ENCODE peak calls at places on chromosomes 12 and 14, in eight cellular contexts. O, N, R, E, P, D, K and V are unnamed samples.

GRCh38 chr12:49225551-49226166 is 36.8 kb upstream of the TUBA1A start:
- DNase-seq in O (no peak), N (peak; percentile 88), R (no peak), E (no peak), P (no peak), D (peak; percentile 31), K (no peak), V (no peak)

GRCh38 chr14:85576161-85576560 is 46.2 kb downstream of the FLRT2 start:
- DNase-seq in O (no peak), N (no peak), R (no peak), E (no peak), P (no peak), D (no peak), K (no peak), V (no peak)

GRCh38 chr14:31219169-31219568 is 11.6 kb upstream of the HECTD1 start:
- DNase-seq in O (no peak), N (no peak), R (no peak), E (no peak), P (no peak), D (no peak), K (no peak), V (no peak)

GRCh38 chr12:13347241-13348043 is 150.9 kb downstream of the EMP1 start:
- DNase-seq in O (no peak), N (no peak), R (no peak), E (no peak), P (peak; percentile 5), D (peak; percentile 11), K (peak; percentile 76), V (no peak)

GRCh38 chr12:34399631-34400422 is 377.5 kb downstream of the ALG10 start:
- DNase-seq in O (no peak), N (peak; percentile 32), R (no peak), E (peak; percentile 4), P (no peak), D (no peak), K (no peak), V (no peak)

GRCh38 chr14:81435578-81436295 is 35.6 kb upstream of the STON2 start:
- DNase-seq in O (peak; percentile 83), N (peak; percentile 56), R (peak; percentile 30), E (peak; percentile 54), P (no peak), D (peak; percentile 57), K (no peak), V (no peak)

GRCh38 chr12:7031306-7031705 is 13.0 kb upstream of the LPCAT3 start:
- DNase-seq in O (no peak), N (no peak), R (no peak), E (no peak), P (no peak), D (no peak), K (no peak), V (no peak)

GRCh38 chr14:57049848-57050247 is 218.9 kb downstream of the EXOC5 start:
- DNase-seq in O (peak; percentile 28), N (no peak), R (no peak), E (no peak), P (no peak), D (no peak), K (no peak), V (no peak)

GRCh38 chr12:88501976-88502938 is 78.0 kb downstream of the KITLG start:
- DNase-seq in O (no peak), N (no peak), R (no peak), E (no peak), P (no peak), D (no peak), K (peak; percentile 19), V (no peak)

GRCh38 chr12:21941522-21942376 is 523 bp upstream of the ABCC9 start:
- DNase-seq in O (peak; percentile 64), N (peak; percentile 65), R (peak; percentile 22), E (peak; percentile 71), P (no peak), D (peak; percentile 1), K (no peak), V (no peak)

GRCh38 chr14:99267871-99268775 is 3.9 kb downstream of the BCL11B start:
- DNase-seq in O (no peak), N (no peak), R (no peak), E (no peak), P (no peak), D (no peak), K (no peak), V (no peak)

GRCh38 chr14:68405959-68406358 is 386.9 kb downstream of the ZFP36L1 start:
- DNase-seq in O (no peak), N (no peak), R (no peak), E (no peak), P (no peak), D (no peak), K (no peak), V (no peak)

DNA sequence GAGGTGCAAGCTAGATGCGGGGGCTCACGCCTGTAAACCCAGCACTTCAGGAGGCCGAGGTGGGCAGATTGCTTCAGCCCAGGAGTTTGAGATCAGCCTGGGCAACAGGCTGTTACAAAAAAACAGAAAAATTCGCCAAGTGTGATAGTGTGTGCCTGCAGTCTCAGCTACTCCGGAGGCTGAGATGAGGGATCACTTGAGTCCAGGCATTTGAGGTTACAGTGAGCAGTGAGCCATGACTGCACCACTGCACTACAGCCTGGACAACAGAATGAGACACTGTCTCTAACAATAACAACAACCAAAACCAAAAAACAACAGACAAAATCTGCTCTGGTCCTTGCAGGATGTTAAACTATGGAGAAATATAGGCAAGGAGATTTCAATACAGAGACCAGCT is 13.9 kb downstream of the BTBD7 start:
- DNase-seq in O (no peak), N (no peak), R (no peak), E (no peak), P (no peak), D (no peak), K (no peak), V (no peak)
- H3K4me3 ChIP-seq in O (no peak overlapping the region), N (no peak overlapping the region), R (no peak overlapping the region), E (no peak overlapping the region), P (no peak overlapping the region), D (no peak overlapping the region), K (no peak overlapping the region), V (no peak overlapping the region)

DNA sequence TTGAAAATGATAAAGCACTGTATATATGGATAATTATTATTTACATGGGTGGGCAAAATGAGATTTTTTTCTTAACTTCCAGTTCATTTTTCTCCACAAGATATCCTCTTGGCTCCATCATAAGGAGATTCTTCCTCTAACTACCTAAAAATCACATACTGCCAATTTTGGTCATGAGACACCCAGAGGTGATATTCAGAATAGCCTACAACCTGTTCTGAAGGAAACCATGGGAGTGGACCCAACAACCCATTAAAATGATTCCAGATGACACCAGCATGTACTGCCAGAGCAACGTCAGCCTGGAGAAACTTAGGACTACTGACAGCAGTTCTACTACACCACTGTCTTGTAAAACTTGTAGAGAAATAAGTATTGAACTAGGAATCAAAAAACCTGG is 136.3 kb upstream of the TMPO start:
- DNase-seq in O (no peak), N (no peak), R (no peak), E (no peak), P (no peak), D (no peak), K (no peak), V (no peak)
- TF ChIP-seq CTCF in O (no peak), N (no peak), R (no peak), E (no peak), P (no peak), D (peak; percentile 10), K (no peak), V (no peak)

GRCh38 chr14:61343471-61343870 is 22.1 kb downstream of the PRKCH start:
- DNase-seq in O (no peak), N (no peak), R (no peak), E (no peak), P (no peak), D (no peak), K (no peak), V (no peak)
- H3K4me3 ChIP-seq in O (no peak overlapping the region), N (no peak overlapping the region), R (no peak overlapping the region), E (no peak overlapping the region), P (no peak overlapping the region), D (no peak overlapping the region), K (no peak overlapping the region), V (no peak overlapping the region)

GRCh38 chr14:94598816-94599655 is 13.2 kb upstream of the SERPINA3 start:
- DNase-seq in O (no peak), N (no peak), R (peak; percentile 41), E (peak; percentile 61), P (peak; percentile 98), D (peak; percentile 39), K (peak; percentile 14), V (no peak)
- TF ChIP-seq CTCF in O (peak; percentile 28), N (no peak), R (no peak), E (no peak), P (peak; percentile 46), D (no peak), K (no peak), V (no peak)

GRCh38 chr14:34536951-34537676 is 2.4 kb downstream of the EAPP start:
- DNase-seq in O (no peak), N (no peak), R (no peak), E (no peak), P (peak; percentile 64), D (no peak), K (no peak), V (no peak)
- H3K4me3 ChIP-seq in O (no peak overlapping the region), N (no peak overlapping the region), R (no peak overlapping the region), E (peak overlapping the region; percentile 97), P (no peak overlapping the region), D (no peak overlapping the region), K (peak overlapping the region; percentile 0), V (no peak overlapping the region)

DNA sequence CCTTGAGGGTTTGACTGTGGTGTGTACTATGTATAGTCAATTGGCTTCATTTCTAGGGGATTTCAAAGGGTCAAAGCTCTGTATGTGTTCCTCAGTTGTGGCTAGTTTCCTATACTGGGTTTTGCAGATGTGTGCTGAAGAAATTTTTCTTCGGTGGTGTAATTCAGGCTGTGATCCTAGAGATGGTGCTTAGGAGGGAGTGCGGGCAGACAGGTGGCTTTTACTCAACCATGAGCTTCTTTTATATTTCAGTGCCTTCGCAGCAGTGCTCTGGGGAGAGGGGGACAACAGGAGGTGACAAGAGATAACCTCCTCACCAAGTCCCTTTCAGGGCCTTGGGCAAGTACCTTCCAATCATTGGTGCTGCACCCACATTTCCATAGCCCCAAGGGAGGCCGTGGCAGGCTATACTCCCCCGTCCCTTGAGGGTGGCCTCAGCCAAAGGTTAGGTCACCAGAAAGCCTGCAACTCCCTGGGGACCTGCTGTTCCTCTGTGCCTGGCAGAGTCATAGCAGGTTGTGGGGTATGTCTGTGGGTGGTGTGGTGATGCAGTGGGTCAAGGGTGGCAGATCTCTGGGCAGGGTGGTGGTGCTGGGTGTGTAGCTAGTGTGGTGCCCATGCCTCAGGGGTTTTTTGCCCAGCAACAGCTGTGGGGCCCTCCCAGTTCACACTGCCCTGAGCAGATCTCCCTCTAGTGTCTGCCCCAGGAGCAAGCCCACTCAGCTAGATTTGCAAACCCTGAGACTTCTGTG is 37.0 kb upstream of the TMX1 start:
- DNase-seq in O (no peak), N (no peak), R (no peak), E (no peak), P (no peak), D (no peak), K (no peak), V (peak; percentile 83)
- TF ChIP-seq CTCF in O (no peak), N (no peak), R (no peak), E (no peak), P (no peak), D (no peak), K (no peak), V (peak; percentile 29)